ENCODE peak calls at places on chromosome 5, in ten cellular contexts. D is cardiac muscle cell, C is lower lobe of right lung, P is Kasumi-1, F is nephron progenitor cell, Q is left cardiac atrium, G is EH, I is HEK293T, T is fibroblast of villous mesenchyme, B is body of pancreas. S is an unnamed sample.

GRCh38 chr5:40479939-40480338 is 199.8 kb upstream of the PTGER4 start:
- DNase-seq in D (no peak), C (no peak), P (no peak), F (no peak), Q (no peak), G (no peak), I (no peak), T (no peak), B (no peak), S (no peak)

GRCh38 chr5:124902097-124902821 is 155.8 kb upstream of the ZNF608 start:
- DNase-seq in D (no peak), C (no peak), P (peak), F (no peak), Q (no peak), G (peak), I (peak), T (no peak), B (peak), S (no peak)

GRCh38 chr5:149618581-149619248 is 37.4 kb downstream of the ARHGEF37 start:
- DNase-seq in D (peak), C (no peak), P (peak), F (peak), Q (no peak), G (peak), I (peak), T (peak), B (peak), S (no peak)

GRCh38 chr5:171750316-171750788 is 35.3 kb upstream of the SMIM23 start:
- DNase-seq in D (peak), C (no peak), P (no peak), F (no peak), Q (peak), G (peak), I (peak), T (peak), B (peak), S (no peak)

GRCh38 chr5:142441638-142442037 is 116.8 kb upstream of the SPRY4 start:
- DNase-seq in D (peak), C (no peak), P (no peak), F (peak), Q (no peak), G (no peak), I (no peak), T (peak), B (no peak), S (no peak)

GRCh38 chr5:151183451-151184245 is 26.1 kb upstream of the ANXA6 start:
- DNase-seq in D (no peak), C (no peak), P (no peak), F (no peak), Q (no peak), G (peak), I (peak), T (peak), B (no peak), S (no peak)

GRCh38 chr5:134083517-134083916 is 31.0 kb upstream of the TCF7 start:
- DNase-seq in D (no peak), C (no peak), P (no peak), F (no peak), Q (no peak), G (peak), I (no peak), T (no peak), B (no peak), S (no peak)

GRCh38 chr5:17436766-17437221 is 61.2 kb upstream of the TAF11L2 start:
- DNase-seq in D (no peak), C (no peak), P (peak), F (no peak), Q (no peak), G (peak), I (no peak), T (peak), B (no peak), S (no peak)

GRCh38 chr5:72108200-72109050 is 1.1 kb downstream of the MAP1B start:
- DNase-seq in D (peak), C (peak), P (peak), F (peak), Q (peak), G (peak), I (peak), T (peak), B (peak), S (peak)

GRCh38 chr5:135886136-135886535 is 9.5 kb downstream of the IL9 start:
- DNase-seq in D (no peak), C (no peak), P (no peak), F (no peak), Q (no peak), G (no peak), I (no peak), T (no peak), B (no peak), S (no peak)

GRCh38 chr5:1144089-1144488 is 32.2 kb upstream of the SLC12A7 start:
- DNase-seq in D (no peak), C (no peak), P (no peak), F (no peak), Q (no peak), G (no peak), I (no peak), T (no peak), B (no peak), S (no peak)

GRCh38 chr5:180050106-180050929 is 21.2 kb downstream of the RNF130 start:
- DNase-seq in D (no peak), C (no peak), P (no peak), F (no peak), Q (no peak), G (no peak), I (no peak), T (no peak), B (peak), S (no peak)

GRCh38 chr5:72203251-72203845 is 96.1 kb downstream of the MAP1B start:
- DNase-seq in D (no peak), C (no peak), P (no peak), F (no peak), Q (no peak), G (peak), I (no peak), T (no peak), B (no peak), S (no peak)

GRCh38 chr5:169997736-169998284 is 17.5 kb upstream of the INSYN2B start:
- DNase-seq in D (no peak), C (no peak), P (peak), F (no peak), Q (no peak), G (no peak), I (no peak), T (no peak), B (no peak), S (no peak)

GRCh38 chr5:148909766-148910165 is 83.4 kb downstream of the ADRB2 start:
- DNase-seq in D (no peak), C (no peak), P (no peak), F (no peak), Q (no peak), G (peak), I (no peak), T (no peak), B (no peak), S (no peak)

S was measured in amygdala.